ENCODE peak calls at places on chromosomes 12 and 14, in five cellular contexts. One of them, this sample, is unnamed.

GRCh38 chr12:108563135-108563803 is 873 bp downstream of the ISCU start:
- DNase-seq in activated T-helper 9 cell treated with anti-CD3 and anti-CD28 coated beads, Interleukin-2, amount 50 U/mL, for 16 hours: peak; percentile 78
- DNase-seq in NCI-H1436 treated with DMSO at 0.1 percent for 48 hours: peak; percentile 29
- DNase-seq in posterior vena cava: peak; percentile 93
- DNase-seq in astrocyte of the spinal cord: peak; percentile 89
- DNase-seq in this sample: peak; percentile 87

GRCh38 chr12:120961604-120962486 is 16.5 kb upstream of the HNF1A start:
- DNase-seq in activated T-helper 9 cell treated with anti-CD3 and anti-CD28 coated beads, Interleukin-2, amount 50 U/mL, for 16 hours: no peak
- DNase-seq in NCI-H1436 treated with DMSO at 0.1 percent for 48 hours: no peak
- DNase-seq in posterior vena cava: no peak
- DNase-seq in astrocyte of the spinal cord: no peak
- DNase-seq in this sample: no peak

GRCh38 chr12:52441320-52441911 is 7.2 kb upstream of the KRT75 start:
- DNase-seq in activated T-helper 9 cell treated with anti-CD3 and anti-CD28 coated beads, Interleukin-2, amount 50 U/mL, for 16 hours: no peak
- DNase-seq in NCI-H1436 treated with DMSO at 0.1 percent for 48 hours: no peak
- DNase-seq in posterior vena cava: no peak
- DNase-seq in astrocyte of the spinal cord: peak; percentile 9
- DNase-seq in this sample: no peak

GRCh38 chr12:58452546-58452945 is 467.8 kb downstream of the LRIG3 start:
- DNase-seq in activated T-helper 9 cell treated with anti-CD3 and anti-CD28 coated beads, Interleukin-2, amount 50 U/mL, for 16 hours: no peak
- DNase-seq in NCI-H1436 treated with DMSO at 0.1 percent for 48 hours: no peak
- DNase-seq in posterior vena cava: no peak
- DNase-seq in astrocyte of the spinal cord: peak; percentile 33
- DNase-seq in this sample: no peak

GRCh38 chr14:96631621-96632362 is 129.6 kb downstream of the PAPOLA start:
- DNase-seq in activated T-helper 9 cell treated with anti-CD3 and anti-CD28 coated beads, Interleukin-2, amount 50 U/mL, for 16 hours: no peak
- DNase-seq in NCI-H1436 treated with DMSO at 0.1 percent for 48 hours: no peak
- DNase-seq in posterior vena cava: peak; percentile 74
- DNase-seq in astrocyte of the spinal cord: no peak
- DNase-seq in this sample: no peak

GRCh38 chr12:43113153-43113552 is 438.9 kb downstream of the ADAMTS20 start:
- DNase-seq in activated T-helper 9 cell treated with anti-CD3 and anti-CD28 coated beads, Interleukin-2, amount 50 U/mL, for 16 hours: no peak
- DNase-seq in NCI-H1436 treated with DMSO at 0.1 percent for 48 hours: no peak
- DNase-seq in posterior vena cava: no peak
- DNase-seq in astrocyte of the spinal cord: peak; percentile 46
- DNase-seq in this sample: no peak

GRCh38 chr14:53167602-53168328 is 14.6 kb upstream of the DDHD1 start:
- DNase-seq in activated T-helper 9 cell treated with anti-CD3 and anti-CD28 coated beads, Interleukin-2, amount 50 U/mL, for 16 hours: no peak
- DNase-seq in NCI-H1436 treated with DMSO at 0.1 percent for 48 hours: no peak
- DNase-seq in posterior vena cava: no peak
- DNase-seq in astrocyte of the spinal cord: no peak
- DNase-seq in this sample: no peak

GRCh38 chr12:42468341-42468821 is 121.2 kb downstream of the PRICKLE1 start:
- DNase-seq in activated T-helper 9 cell treated with anti-CD3 and anti-CD28 coated beads, Interleukin-2, amount 50 U/mL, for 16 hours: no peak
- DNase-seq in NCI-H1436 treated with DMSO at 0.1 percent for 48 hours: no peak
- DNase-seq in posterior vena cava: no peak
- DNase-seq in astrocyte of the spinal cord: peak; percentile 61
- DNase-seq in this sample: no peak

GRCh38 chr12:108065061-108065460 is 64.0 kb upstream of the WSCD2 start:
- DNase-seq in activated T-helper 9 cell treated with anti-CD3 and anti-CD28 coated beads, Interleukin-2, amount 50 U/mL, for 16 hours: no peak
- DNase-seq in NCI-H1436 treated with DMSO at 0.1 percent for 48 hours: no peak
- DNase-seq in posterior vena cava: no peak
- DNase-seq in astrocyte of the spinal cord: no peak
- DNase-seq in this sample: no peak

GRCh38 chr12:67981236-67982164 is 7.7 kb upstream of the IFNG-AS1 start:
- DNase-seq in activated T-helper 9 cell treated with anti-CD3 and anti-CD28 coated beads, Interleukin-2, amount 50 U/mL, for 16 hours: no peak
- DNase-seq in NCI-H1436 treated with DMSO at 0.1 percent for 48 hours: no peak
- DNase-seq in posterior vena cava: no peak
- DNase-seq in astrocyte of the spinal cord: peak; percentile 91
- DNase-seq in this sample: no peak

GRCh38 chr12:57370696-57371095 is 60.1 kb downstream of the R3HDM2 start:
- DNase-seq in activated T-helper 9 cell treated with anti-CD3 and anti-CD28 coated beads, Interleukin-2, amount 50 U/mL, for 16 hours: no peak
- DNase-seq in NCI-H1436 treated with DMSO at 0.1 percent for 48 hours: no peak
- DNase-seq in posterior vena cava: no peak
- DNase-seq in astrocyte of the spinal cord: no peak
- DNase-seq in this sample: no peak

GRCh38 chr12:105331805-105332251 is 1.3 kb downstream of the C12orf75 start:
- DNase-seq in activated T-helper 9 cell treated with anti-CD3 and anti-CD28 coated beads, Interleukin-2, amount 50 U/mL, for 16 hours: no peak
- DNase-seq in NCI-H1436 treated with DMSO at 0.1 percent for 48 hours: no peak
- DNase-seq in posterior vena cava: no peak
- DNase-seq in astrocyte of the spinal cord: peak; percentile 29
- DNase-seq in this sample: no peak

GRCh38 chr14:36021926-36022325 is 154.6 kb downstream of the PTCSC3 start:
- DNase-seq in activated T-helper 9 cell treated with anti-CD3 and anti-CD28 coated beads, Interleukin-2, amount 50 U/mL, for 16 hours: no peak
- DNase-seq in NCI-H1436 treated with DMSO at 0.1 percent for 48 hours: no peak
- DNase-seq in posterior vena cava: no peak
- DNase-seq in astrocyte of the spinal cord: no peak
- DNase-seq in this sample: no peak

GRCh38 chr12:116656371-116656770 is 81.5 kb downstream of the SPRING1 start:
- DNase-seq in activated T-helper 9 cell treated with anti-CD3 and anti-CD28 coated beads, Interleukin-2, amount 50 U/mL, for 16 hours: no peak
- DNase-seq in NCI-H1436 treated with DMSO at 0.1 percent for 48 hours: no peak
- DNase-seq in posterior vena cava: no peak
- DNase-seq in astrocyte of the spinal cord: no peak
- DNase-seq in this sample: no peak

GRCh38 chr12:62162214-62162613 is 98.0 kb upstream of the USP15 start:
- DNase-seq in activated T-helper 9 cell treated with anti-CD3 and anti-CD28 coated beads, Interleukin-2, amount 50 U/mL, for 16 hours: no peak
- DNase-seq in NCI-H1436 treated with DMSO at 0.1 percent for 48 hours: no peak
- DNase-seq in posterior vena cava: no peak
- DNase-seq in astrocyte of the spinal cord: no peak
- DNase-seq in this sample: no peak

GRCh38 chr14:52661314-52661713 is 34.0 kb downstream of the ERO1A start:
- DNase-seq in activated T-helper 9 cell treated with anti-CD3 and anti-CD28 coated beads, Interleukin-2, amount 50 U/mL, for 16 hours: no peak
- DNase-seq in NCI-H1436 treated with DMSO at 0.1 percent for 48 hours: peak; percentile 12
- DNase-seq in posterior vena cava: no peak
- DNase-seq in astrocyte of the spinal cord: no peak
- DNase-seq in this sample: no peak